ENCODE peak calls at places on chromosomes 16 and 17, in ten cellular contexts. One of them, this sample, is unnamed.

GRCh38 chr16:68074850-68075249 is 10.3 kb upstream of the NFATC3 start:
- DNase-seq in A673: no peak
- DNase-seq in NCI-H2081: no peak
- DNase-seq in stimulated activated CD8-positive, alpha-beta memory T cell treated with anti-CD3 and anti-CD28 coated beads, Interleukin-2, amount 100 ng/mL, for 1 hour: peak; percentile 45
- DNase-seq in AG04450: no peak
- DNase-seq in effector CD4-positive, alpha-beta T cell: no peak
- DNase-seq in HEK293T: no peak
- DNase-seq in activated CD4-positive, alpha-beta T cell treated with anti-CD3 and anti-CD28 coated beads, Interleukin-2, amount 10 ng/mL, durations not matched to agents 7 days and 5 days: peak; percentile 89
- DNase-seq in CD4-positive, alpha-beta T cell: peak; percentile 52
- DNase-seq in glomerular endothelial cell: no peak
- DNase-seq in this sample: no peak

GRCh38 chr17:30981531-30982519 is 11.0 kb downstream of the RNF135 start:
- DNase-seq in A673: no peak
- DNase-seq in NCI-H2081: no peak
- DNase-seq in stimulated activated CD8-positive, alpha-beta memory T cell treated with anti-CD3 and anti-CD28 coated beads, Interleukin-2, amount 100 ng/mL, for 1 hour: no peak
- DNase-seq in AG04450: no peak
- DNase-seq in effector CD4-positive, alpha-beta T cell: no peak
- DNase-seq in HEK293T: no peak
- DNase-seq in activated CD4-positive, alpha-beta T cell treated with anti-CD3 and anti-CD28 coated beads, Interleukin-2, amount 10 ng/mL, durations not matched to agents 7 days and 5 days: no peak
- DNase-seq in CD4-positive, alpha-beta T cell: no peak
- DNase-seq in glomerular endothelial cell: no peak
- DNase-seq in this sample: no peak

GRCh38 chr17:63685021-63685420 is 14.9 kb downstream of the LIMD2 start:
- DNase-seq in A673: peak; percentile 52
- DNase-seq in NCI-H2081: no peak
- DNase-seq in stimulated activated CD8-positive, alpha-beta memory T cell treated with anti-CD3 and anti-CD28 coated beads, Interleukin-2, amount 100 ng/mL, for 1 hour: no peak
- DNase-seq in AG04450: no peak
- DNase-seq in effector CD4-positive, alpha-beta T cell: no peak
- DNase-seq in HEK293T: no peak
- DNase-seq in activated CD4-positive, alpha-beta T cell treated with anti-CD3 and anti-CD28 coated beads, Interleukin-2, amount 10 ng/mL, durations not matched to agents 7 days and 5 days: no peak
- DNase-seq in CD4-positive, alpha-beta T cell: no peak
- DNase-seq in glomerular endothelial cell: no peak
- DNase-seq in this sample: no peak

GRCh38 chr17:40552806-40553693 is 12.2 kb downstream of the CCR7 start:
- DNase-seq in A673: no peak
- DNase-seq in NCI-H2081: no peak
- DNase-seq in stimulated activated CD8-positive, alpha-beta memory T cell treated with anti-CD3 and anti-CD28 coated beads, Interleukin-2, amount 100 ng/mL, for 1 hour: no peak
- DNase-seq in AG04450: no peak
- DNase-seq in effector CD4-positive, alpha-beta T cell: no peak
- DNase-seq in HEK293T: no peak
- DNase-seq in activated CD4-positive, alpha-beta T cell treated with anti-CD3 and anti-CD28 coated beads, Interleukin-2, amount 10 ng/mL, durations not matched to agents 7 days and 5 days: no peak
- DNase-seq in CD4-positive, alpha-beta T cell: peak; percentile 1
- DNase-seq in glomerular endothelial cell: no peak
- DNase-seq in this sample: no peak

GRCh38 chr17:14417336-14417735 is 116.5 kb downstream of the HS3ST3B1 start:
- DNase-seq in A673: no peak
- DNase-seq in NCI-H2081: no peak
- DNase-seq in stimulated activated CD8-positive, alpha-beta memory T cell treated with anti-CD3 and anti-CD28 coated beads, Interleukin-2, amount 100 ng/mL, for 1 hour: no peak
- DNase-seq in AG04450: no peak
- DNase-seq in effector CD4-positive, alpha-beta T cell: no peak
- DNase-seq in HEK293T: no peak
- DNase-seq in activated CD4-positive, alpha-beta T cell treated with anti-CD3 and anti-CD28 coated beads, Interleukin-2, amount 10 ng/mL, durations not matched to agents 7 days and 5 days: no peak
- DNase-seq in CD4-positive, alpha-beta T cell: no peak
- DNase-seq in glomerular endothelial cell: no peak
- DNase-seq in this sample: no peak

GRCh38 chr17:4130715-4131114 is 12.1 kb downstream of the ZZEF1 start:
- DNase-seq in A673: peak; percentile 11
- DNase-seq in NCI-H2081: no peak
- DNase-seq in stimulated activated CD8-positive, alpha-beta memory T cell treated with anti-CD3 and anti-CD28 coated beads, Interleukin-2, amount 100 ng/mL, for 1 hour: no peak
- DNase-seq in AG04450: no peak
- DNase-seq in effector CD4-positive, alpha-beta T cell: no peak
- DNase-seq in HEK293T: no peak
- DNase-seq in activated CD4-positive, alpha-beta T cell treated with anti-CD3 and anti-CD28 coated beads, Interleukin-2, amount 10 ng/mL, durations not matched to agents 7 days and 5 days: no peak
- DNase-seq in CD4-positive, alpha-beta T cell: no peak
- DNase-seq in glomerular endothelial cell: no peak
- DNase-seq in this sample: no peak

GRCh38 chr17:80254396-80255241 is 6.0 kb upstream of the RNF213 start:
- DNase-seq in A673: peak; percentile 54
- DNase-seq in NCI-H2081: no peak
- DNase-seq in stimulated activated CD8-positive, alpha-beta memory T cell treated with anti-CD3 and anti-CD28 coated beads, Interleukin-2, amount 100 ng/mL, for 1 hour: no peak
- DNase-seq in AG04450: peak; percentile 68
- DNase-seq in effector CD4-positive, alpha-beta T cell: peak; percentile 35
- DNase-seq in HEK293T: no peak
- DNase-seq in activated CD4-positive, alpha-beta T cell treated with anti-CD3 and anti-CD28 coated beads, Interleukin-2, amount 10 ng/mL, durations not matched to agents 7 days and 5 days: peak; percentile 78
- DNase-seq in CD4-positive, alpha-beta T cell: peak; percentile 49
- DNase-seq in glomerular endothelial cell: peak; percentile 76
- DNase-seq in this sample: peak; percentile 99

GRCh38 chr16:28491080-28491969 is 549 bp downstream of the CLN3 start:
- DNase-seq in A673: peak; percentile 22
- DNase-seq in NCI-H2081: no peak
- DNase-seq in stimulated activated CD8-positive, alpha-beta memory T cell treated with anti-CD3 and anti-CD28 coated beads, Interleukin-2, amount 100 ng/mL, for 1 hour: no peak
- DNase-seq in AG04450: no peak
- DNase-seq in effector CD4-positive, alpha-beta T cell: no peak
- DNase-seq in HEK293T: peak; percentile 40
- DNase-seq in activated CD4-positive, alpha-beta T cell treated with anti-CD3 and anti-CD28 coated beads, Interleukin-2, amount 10 ng/mL, durations not matched to agents 7 days and 5 days: peak; percentile 16
- DNase-seq in CD4-positive, alpha-beta T cell: no peak
- DNase-seq in glomerular endothelial cell: no peak
- DNase-seq in this sample: no peak

GRCh38 chr16:20899503-20900298 is 457 bp downstream of the DCUN1D3 start:
- DNase-seq in A673: peak; percentile 10
- DNase-seq in NCI-H2081: no peak
- DNase-seq in stimulated activated CD8-positive, alpha-beta memory T cell treated with anti-CD3 and anti-CD28 coated beads, Interleukin-2, amount 100 ng/mL, for 1 hour: no peak
- DNase-seq in AG04450: no peak
- DNase-seq in effector CD4-positive, alpha-beta T cell: no peak
- DNase-seq in HEK293T: peak; percentile 15
- DNase-seq in activated CD4-positive, alpha-beta T cell treated with anti-CD3 and anti-CD28 coated beads, Interleukin-2, amount 10 ng/mL, durations not matched to agents 7 days and 5 days: peak; percentile 19
- DNase-seq in CD4-positive, alpha-beta T cell: no peak
- DNase-seq in glomerular endothelial cell: no peak
- DNase-seq in this sample: no peak

GRCh38 chr17:2853111-2853721 is 57.0 kb downstream of the RAP1GAP2 start:
- DNase-seq in A673: no peak
- DNase-seq in NCI-H2081: no peak
- DNase-seq in stimulated activated CD8-positive, alpha-beta memory T cell treated with anti-CD3 and anti-CD28 coated beads, Interleukin-2, amount 100 ng/mL, for 1 hour: no peak
- DNase-seq in AG04450: no peak
- DNase-seq in effector CD4-positive, alpha-beta T cell: peak; percentile 25
- DNase-seq in HEK293T: no peak
- DNase-seq in activated CD4-positive, alpha-beta T cell treated with anti-CD3 and anti-CD28 coated beads, Interleukin-2, amount 10 ng/mL, durations not matched to agents 7 days and 5 days: peak; percentile 47
- DNase-seq in CD4-positive, alpha-beta T cell: peak; percentile 21
- DNase-seq in glomerular endothelial cell: no peak
- DNase-seq in this sample: no peak

GRCh38 chr17:48915459-48916282 is 7.5 kb downstream of the UBE2Z start:
- DNase-seq in A673: peak; percentile 33
- DNase-seq in NCI-H2081: no peak
- DNase-seq in stimulated activated CD8-positive, alpha-beta memory T cell treated with anti-CD3 and anti-CD28 coated beads, Interleukin-2, amount 100 ng/mL, for 1 hour: no peak
- DNase-seq in AG04450: peak; percentile 55
- DNase-seq in effector CD4-positive, alpha-beta T cell: peak; percentile 8
- DNase-seq in HEK293T: no peak
- DNase-seq in activated CD4-positive, alpha-beta T cell treated with anti-CD3 and anti-CD28 coated beads, Interleukin-2, amount 10 ng/mL, durations not matched to agents 7 days and 5 days: peak; percentile 40
- DNase-seq in CD4-positive, alpha-beta T cell: no peak
- DNase-seq in glomerular endothelial cell: no peak
- DNase-seq in this sample: peak; percentile 54

GRCh38 chr16:10367616-10368188 is 18.2 kb upstream of the ATF7IP2 start:
- DNase-seq in A673: no peak
- DNase-seq in NCI-H2081: no peak
- DNase-seq in stimulated activated CD8-positive, alpha-beta memory T cell treated with anti-CD3 and anti-CD28 coated beads, Interleukin-2, amount 100 ng/mL, for 1 hour: no peak
- DNase-seq in AG04450: no peak
- DNase-seq in effector CD4-positive, alpha-beta T cell: no peak
- DNase-seq in HEK293T: no peak
- DNase-seq in activated CD4-positive, alpha-beta T cell treated with anti-CD3 and anti-CD28 coated beads, Interleukin-2, amount 10 ng/mL, durations not matched to agents 7 days and 5 days: no peak
- DNase-seq in CD4-positive, alpha-beta T cell: no peak
- DNase-seq in glomerular endothelial cell: no peak
- DNase-seq in this sample: no peak

GRCh38 chr17:55317284-55317683 is 52.5 kb downstream of the HLF start:
- DNase-seq in A673: no peak
- DNase-seq in NCI-H2081: no peak
- DNase-seq in stimulated activated CD8-positive, alpha-beta memory T cell treated with anti-CD3 and anti-CD28 coated beads, Interleukin-2, amount 100 ng/mL, for 1 hour: no peak
- DNase-seq in AG04450: no peak
- DNase-seq in effector CD4-positive, alpha-beta T cell: no peak
- DNase-seq in HEK293T: no peak
- DNase-seq in activated CD4-positive, alpha-beta T cell treated with anti-CD3 and anti-CD28 coated beads, Interleukin-2, amount 10 ng/mL, durations not matched to agents 7 days and 5 days: no peak
- DNase-seq in CD4-positive, alpha-beta T cell: no peak
- DNase-seq in glomerular endothelial cell: no peak
- DNase-seq in this sample: no peak

GRCh38 chr16:2438121-2438520 is 8.9 kb downstream of the CCNF start:
- DNase-seq in A673: no peak
- DNase-seq in NCI-H2081: no peak
- DNase-seq in stimulated activated CD8-positive, alpha-beta memory T cell treated with anti-CD3 and anti-CD28 coated beads, Interleukin-2, amount 100 ng/mL, for 1 hour: no peak
- DNase-seq in AG04450: no peak
- DNase-seq in effector CD4-positive, alpha-beta T cell: no peak
- DNase-seq in HEK293T: no peak
- DNase-seq in activated CD4-positive, alpha-beta T cell treated with anti-CD3 and anti-CD28 coated beads, Interleukin-2, amount 10 ng/mL, durations not matched to agents 7 days and 5 days: no peak
- DNase-seq in CD4-positive, alpha-beta T cell: no peak
- DNase-seq in glomerular endothelial cell: no peak
- DNase-seq in this sample: no peak

GRCh38 chr17:72665841-72666518 is 426.5 kb downstream of the SLC39A11 start:
- DNase-seq in A673: no peak
- DNase-seq in NCI-H2081: no peak
- DNase-seq in stimulated activated CD8-positive, alpha-beta memory T cell treated with anti-CD3 and anti-CD28 coated beads, Interleukin-2, amount 100 ng/mL, for 1 hour: no peak
- DNase-seq in AG04450: no peak
- DNase-seq in effector CD4-positive, alpha-beta T cell: no peak
- DNase-seq in HEK293T: no peak
- DNase-seq in activated CD4-positive, alpha-beta T cell treated with anti-CD3 and anti-CD28 coated beads, Interleukin-2, amount 10 ng/mL, durations not matched to agents 7 days and 5 days: no peak
- DNase-seq in CD4-positive, alpha-beta T cell: no peak
- DNase-seq in glomerular endothelial cell: no peak
- DNase-seq in this sample: no peak

GRCh38 chr17:42566873-42567573 is at the start of gene MLX:
- DNase-seq in A673: peak; percentile 91
- DNase-seq in NCI-H2081: peak; percentile 96
- DNase-seq in stimulated activated CD8-positive, alpha-beta memory T cell treated with anti-CD3 and anti-CD28 coated beads, Interleukin-2, amount 100 ng/mL, for 1 hour: peak; percentile 85
- DNase-seq in AG04450: peak; percentile 62
- DNase-seq in effector CD4-positive, alpha-beta T cell: peak; percentile 90
- DNase-seq in HEK293T: peak; percentile 99
- DNase-seq in activated CD4-positive, alpha-beta T cell treated with anti-CD3 and anti-CD28 coated beads, Interleukin-2, amount 10 ng/mL, durations not matched to agents 7 days and 5 days: peak; percentile 91
- DNase-seq in CD4-positive, alpha-beta T cell: peak; percentile 90
- DNase-seq in glomerular endothelial cell: no peak
- DNase-seq in this sample: peak; percentile 85

GRCh38 chr17:55421179-55421934 is at the start of gene MMD:
- DNase-seq in A673: no peak
- DNase-seq in NCI-H2081: peak; percentile 56
- DNase-seq in stimulated activated CD8-positive, alpha-beta memory T cell treated with anti-CD3 and anti-CD28 coated beads, Interleukin-2, amount 100 ng/mL, for 1 hour: no peak
- DNase-seq in AG04450: no peak
- DNase-seq in effector CD4-positive, alpha-beta T cell: peak; percentile 3
- DNase-seq in HEK293T: no peak
- DNase-seq in activated CD4-positive, alpha-beta T cell treated with anti-CD3 and anti-CD28 coated beads, Interleukin-2, amount 10 ng/mL, durations not matched to agents 7 days and 5 days: no peak
- DNase-seq in CD4-positive, alpha-beta T cell: no peak
- DNase-seq in glomerular endothelial cell: no peak
- DNase-seq in this sample: no peak

GRCh38 chr16:105521-105920 is 27.5 kb downstream of the MPG start:
- DNase-seq in A673: no peak
- DNase-seq in NCI-H2081: no peak
- DNase-seq in stimulated activated CD8-positive, alpha-beta memory T cell treated with anti-CD3 and anti-CD28 coated beads, Interleukin-2, amount 100 ng/mL, for 1 hour: no peak
- DNase-seq in AG04450: no peak
- DNase-seq in effector CD4-positive, alpha-beta T cell: no peak
- DNase-seq in HEK293T: no peak
- DNase-seq in activated CD4-positive, alpha-beta T cell treated with anti-CD3 and anti-CD28 coated beads, Interleukin-2, amount 10 ng/mL, durations not matched to agents 7 days and 5 days: no peak
- DNase-seq in CD4-positive, alpha-beta T cell: no peak
- DNase-seq in glomerular endothelial cell: no peak
- DNase-seq in this sample: no peak

GRCh38 chr17:64504769-64505319 is 1.2 kb downstream of the DDX5 start:
- DNase-seq in A673: peak; percentile 40
- DNase-seq in NCI-H2081: peak; percentile 40
- DNase-seq in stimulated activated CD8-positive, alpha-beta memory T cell treated with anti-CD3 and anti-CD28 coated beads, Interleukin-2, amount 100 ng/mL, for 1 hour: no peak
- DNase-seq in AG04450: no peak
- DNase-seq in effector CD4-positive, alpha-beta T cell: no peak
- DNase-seq in HEK293T: no peak
- DNase-seq in activated CD4-positive, alpha-beta T cell treated with anti-CD3 and anti-CD28 coated beads, Interleukin-2, amount 10 ng/mL, durations not matched to agents 7 days and 5 days: no peak
- DNase-seq in CD4-positive, alpha-beta T cell: no peak
- DNase-seq in glomerular endothelial cell: no peak
- DNase-seq in this sample: peak; percentile 27

GRCh38 chr17:31085563-31085962 is 9.2 kb upstream of the NF1 start:
- DNase-seq in A673: no peak
- DNase-seq in NCI-H2081: no peak
- DNase-seq in stimulated activated CD8-positive, alpha-beta memory T cell treated with anti-CD3 and anti-CD28 coated beads, Interleukin-2, amount 100 ng/mL, for 1 hour: no peak
- DNase-seq in AG04450: no peak
- DNase-seq in effector CD4-positive, alpha-beta T cell: no peak
- DNase-seq in HEK293T: no peak
- DNase-seq in activated CD4-positive, alpha-beta T cell treated with anti-CD3 and anti-CD28 coated beads, Interleukin-2, amount 10 ng/mL, durations not matched to agents 7 days and 5 days: no peak
- DNase-seq in CD4-positive, alpha-beta T cell: no peak
- DNase-seq in glomerular endothelial cell: no peak
- DNase-seq in this sample: no peak

GRCh38 chr16:81519298-81520150 is 74.9 kb downstream of the CMIP start:
- DNase-seq in A673: no peak
- DNase-seq in NCI-H2081: no peak
- DNase-seq in stimulated activated CD8-positive, alpha-beta memory T cell treated with anti-CD3 and anti-CD28 coated beads, Interleukin-2, amount 100 ng/mL, for 1 hour: no peak
- DNase-seq in AG04450: no peak
- DNase-seq in effector CD4-positive, alpha-beta T cell: no peak
- DNase-seq in HEK293T: no peak
- DNase-seq in activated CD4-positive, alpha-beta T cell treated with anti-CD3 and anti-CD28 coated beads, Interleukin-2, amount 10 ng/mL, durations not matched to agents 7 days and 5 days: no peak
- DNase-seq in CD4-positive, alpha-beta T cell: no peak
- DNase-seq in glomerular endothelial cell: no peak
- DNase-seq in this sample: no peak

GRCh38 chr17:65121916-65122821 is 15.0 kb upstream of the RGS9 start:
- DNase-seq in A673: no peak
- DNase-seq in NCI-H2081: no peak
- DNase-seq in stimulated activated CD8-positive, alpha-beta memory T cell treated with anti-CD3 and anti-CD28 coated beads, Interleukin-2, amount 100 ng/mL, for 1 hour: no peak
- DNase-seq in AG04450: no peak
- DNase-seq in effector CD4-positive, alpha-beta T cell: no peak
- DNase-seq in HEK293T: no peak
- DNase-seq in activated CD4-positive, alpha-beta T cell treated with anti-CD3 and anti-CD28 coated beads, Interleukin-2, amount 10 ng/mL, durations not matched to agents 7 days and 5 days: no peak
- DNase-seq in CD4-positive, alpha-beta T cell: no peak
- DNase-seq in glomerular endothelial cell: no peak
- DNase-seq in this sample: no peak

GRCh38 chr17:64315032-64315490 is 52.0 kb upstream of the TEX2 start:
- DNase-seq in A673: no peak
- DNase-seq in NCI-H2081: no peak
- DNase-seq in stimulated activated CD8-positive, alpha-beta memory T cell treated with anti-CD3 and anti-CD28 coated beads, Interleukin-2, amount 100 ng/mL, for 1 hour: no peak
- DNase-seq in AG04450: no peak
- DNase-seq in effector CD4-positive, alpha-beta T cell: no peak
- DNase-seq in HEK293T: no peak
- DNase-seq in activated CD4-positive, alpha-beta T cell treated with anti-CD3 and anti-CD28 coated beads, Interleukin-2, amount 10 ng/mL, durations not matched to agents 7 days and 5 days: no peak
- DNase-seq in CD4-positive, alpha-beta T cell: no peak
- DNase-seq in glomerular endothelial cell: no peak
- DNase-seq in this sample: peak; percentile 56

This sample was measured in H4.